ENCODE peak calls at places on chromosomes 3 and 15, in four cellular contexts. Q, G, Y and B are unnamed samples.

GRCh38 chr3:128313936-128314335 is 152.8 kb downstream of the DNAJB8 start:
- DNase-seq in Y (no peak), G (no peak), Q (no peak), B (no peak)

GRCh38 chr15:63763476-63764123 is 70.1 kb downstream of the HERC1 start:
- DNase-seq in G (peak; percentile 26), Y (no peak), Q (no peak), B (peak; percentile 55)

GRCh38 chr3:23329471-23329870 is 126.3 kb downstream of the UBE2E2 start:
- DNase-seq in G (no peak), Y (no peak), Q (no peak), B (no peak)

GRCh38 chr3:52742418-52743041 is 28.2 kb downstream of the NEK4 start:
- DNase-seq in G (peak; percentile 15), Y (no peak), Q (no peak), B (peak; percentile 38)

GRCh38 chr15:93942140-93942808 is 289.1 kb upstream of the MCTP2 start:
- DNase-seq in Q (no peak), G (no peak), Y (no peak), B (no peak)

GRCh38 chr3:188400494-188401243 is 246.7 kb downstream of the LPP start:
- DNase-seq in Y (no peak), G (peak; percentile 68), Q (no peak), B (peak; percentile 88)

GRCh38 chr3:123099331-123100191 is 32.7 kb downstream of the PDIA5 start:
- DNase-seq in G (no peak), Y (no peak), Q (no peak), B (no peak)

GRCh38 chr15:63195257-63196023 is 6.0 kb downstream of the RAB8B start:
- DNase-seq in G (no peak), Q (peak; percentile 71), Y (no peak), B (no peak)

GRCh38 chr3:36823806-36824205 is 59.5 kb upstream of the DCLK3 start:
- DNase-seq in Y (no peak), G (no peak), Q (no peak), B (no peak)

GRCh38 chr3:52507359-52507758 is 12.2 kb downstream of the STAB1 start:
- DNase-seq in G (no peak), Q (no peak), Y (no peak), B (no peak)

GRCh38 chr15:101044625-101045235 is 125.6 kb downstream of the LRRK1 start:
- DNase-seq in G (no peak), Y (no peak), Q (peak; percentile 36), B (no peak)

GRCh38 chr3:56125358-56126005 is 342.8 kb downstream of the ERC2 start:
- DNase-seq in Y (peak; percentile 34), Q (peak; percentile 75), G (no peak), B (no peak)

GRCh38 chr3:83928391-83928790 is 1030.4 kb upstream of the CADM2 start:
- DNase-seq in G (no peak), Y (no peak), Q (no peak), B (peak; percentile 50)

GRCh38 chr3:196868297-196868661 is 559 bp downstream of the SENP5 start:
- DNase-seq in G (no peak), Q (no peak), Y (no peak), B (peak; percentile 47)

GRCh38 chr3:78497692-78498091 is 1270.1 kb downstream of the ROBO1 start:
- DNase-seq in Q (no peak), Y (peak; percentile 8), G (no peak), B (no peak)

GRCh38 chr3:132222868-132223538 is 94.2 kb upstream of the ACP3 start:
- DNase-seq in Y (no peak), Q (no peak), G (no peak), B (no peak)

GRCh38 chr15:64883097-64883581 is 28.6 kb upstream of the ANKDD1A start:
- DNase-seq in Y (no peak), G (peak; percentile 83), Q (no peak), B (peak; percentile 79)

GRCh38 chr3:146165844-146166243 is 4.9 kb upstream of the PLOD2 start:
- DNase-seq in G (no peak), Y (no peak), Q (no peak), B (no peak)

GRCh38 chr3:46899151-46900006 is 21.9 kb downstream of the PTH1R start:
- DNase-seq in G (no peak), Q (no peak), Y (no peak), B (no peak)

GRCh38 chr3:198028718-198029117 is 68.7 kb downstream of the LMLN start:
- DNase-seq in Y (peak; percentile 14), Q (no peak), G (no peak), B (no peak)

GRCh38 chr3:115500795-115501194 is 122.5 kb upstream of the GAP43 start:
- DNase-seq in Q (no peak), G (no peak), Y (no peak), B (no peak)

GRCh38 chr3:184345678-184346144 is 8.3 kb downstream of the FAM131A start:
- DNase-seq in Y (no peak), Q (no peak), G (no peak), B (peak; percentile 55)

GRCh38 chr3:100401674-100402036 is 316 bp downstream of the LNP1 start:
- DNase-seq in Q (peak; percentile 71), G (no peak), Y (no peak), B (peak; percentile 69)

GRCh38 chr3:149850787-149851582 is 38.0 kb downstream of the RNF13 start:
- DNase-seq in Q (no peak), Y (no peak), G (no peak), B (no peak)

GRCh38 chr3:1087066-1087555 is 5.7 kb upstream of the CNTN6 start:
- DNase-seq in Y (peak; percentile 59), Q (no peak), G (no peak), B (no peak)

GRCh38 chr3:129087138-129087702 is 26.6 kb downstream of the GP9 start:
- DNase-seq in G (no peak), Q (peak; percentile 82), Y (no peak), B (no peak)

GRCh38 chr3:62875103-62876002 is at the start of gene CADPS:
- DNase-seq in Q (no peak), G (no peak), Y (no peak), B (no peak)

GRCh38 chr15:65580287-65580686 is 30.6 kb downstream of the INTS14 start:
- DNase-seq in Q (no peak), Y (peak; percentile 31), G (no peak), B (no peak)

GRCh38 chr3:188294823-188295487 is 141.0 kb downstream of the LPP start:
- DNase-seq in G (no peak), Y (peak; percentile 80), Q (no peak), B (no peak)

GRCh38 chr3:99286266-99286845 is 352.0 kb upstream of the COL8A1 start:
- DNase-seq in Y (peak; percentile 21), Q (no peak), G (no peak), B (no peak)

GRCh38 chr3:119918992-119919933 is 137.4 kb downstream of the NR1I2 start:
- DNase-seq in Y (no peak), Q (no peak), G (no peak), B (no peak)

GRCh38 chr15:101174152-101174920 is 77.5 kb downstream of the CHSY1 start:
- DNase-seq in G (no peak), Q (no peak), Y (no peak), B (no peak)

GRCh38 chr3:57959407-57960173 is 48.6 kb upstream of the FLNB start:
- DNase-seq in G (no peak), Y (no peak), Q (no peak), B (no peak)

DNA sequence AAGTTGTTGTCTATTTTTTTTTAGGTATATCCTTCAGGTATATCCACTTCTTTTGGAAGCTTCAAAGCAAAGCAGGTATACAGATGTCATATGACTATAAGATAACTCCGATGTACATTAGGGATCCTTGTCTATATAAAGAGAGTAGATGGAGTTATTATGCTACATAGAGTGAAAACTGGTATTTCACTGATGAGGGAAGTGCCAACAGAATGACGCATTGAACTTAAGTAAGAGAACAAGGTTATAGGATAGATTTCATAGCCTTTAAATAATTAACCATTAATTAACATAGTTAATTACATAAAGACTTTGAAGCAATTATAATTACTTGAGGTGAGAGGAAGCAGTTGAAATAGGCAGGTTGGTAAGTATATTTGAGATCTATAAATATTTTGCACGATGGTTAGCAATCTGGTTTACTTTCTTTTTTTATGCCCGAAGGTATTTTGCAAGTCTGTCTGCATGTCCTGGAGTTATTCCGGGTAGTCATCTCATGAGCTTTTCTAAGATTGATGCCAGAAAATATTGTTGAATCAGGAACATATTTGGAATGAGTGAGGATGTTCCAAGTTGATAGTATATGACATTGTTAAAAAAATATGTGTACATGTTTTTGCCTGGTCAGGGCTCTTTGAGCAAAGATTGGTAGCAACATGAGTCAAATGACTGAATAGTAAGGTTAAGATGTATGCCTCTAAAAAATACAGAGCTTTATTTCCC is 299.5 kb upstream of the KCNMB2 start:
- DNase-seq in G (no peak), Y (peak; percentile 53), Q (no peak), B (no peak)
- H3K4me3 ChIP-seq in G (no peak overlapping the region), Y (no peak overlapping the region), Q (no peak overlapping the region), B (no peak overlapping the region)

GRCh38 chr15:78872972-78873795 is 494 bp downstream of the MORF4L1 start:
- DNase-seq in G (peak; percentile 53), Y (peak; percentile 70), Q (peak; percentile 87), B (peak; percentile 96)
- TF ChIP-seq CTCF in G (peak; percentile 54), Y (peak; percentile 57), Q (no peak), B (peak; percentile 48)

GRCh38 chr3:151460240-151460639 is 621 bp downstream of the IGSF10 start:
- DNase-seq in Y (no peak), G (no peak), Q (no peak), B (no peak)
- H3K4me3 ChIP-seq in Y (no peak overlapping the region), G (no peak overlapping the region), Q (peak overlapping the region; percentile 61), B (no peak overlapping the region)

GRCh38 chr15:59632714-59633113 is 21.1 kb downstream of the GCNT3 start:
- DNase-seq in G (no peak), Y (no peak), Q (no peak), B (no peak)
- TF ChIP-seq CTCF in G (peak; percentile 9), Y (peak; percentile 30), Q (no peak), B (peak; percentile 12)

GRCh38 chr3:11238057-11238456 is 34.1 kb upstream of the ATG7 start:
- DNase-seq in Q (no peak), Y (peak; percentile 86), G (no peak), B (peak; percentile 32)
- H3K4me3 ChIP-seq in Q (no peak overlapping the region), Y (no peak overlapping the region), G (no peak overlapping the region), B (no peak overlapping the region)

GRCh38 chr3:194244167-194244566 is 107.0 kb downstream of the CPN2 start:
- DNase-seq in G (no peak), Y (no peak), Q (no peak), B (no peak)

GRCh38 chr3:194245474-194245873 is 105.7 kb downstream of the CPN2 start:
- DNase-seq in G (no peak), Q (no peak), Y (no peak), B (no peak)

GRCh38 chr3:194246709-194247349 is 104.3 kb downstream of the CPN2 start:
- DNase-seq in Q (no peak), G (no peak), Y (no peak), B (no peak)

GRCh38 chr3:194247350-194247740 is 103.8 kb downstream of the CPN2 start:
- DNase-seq in G (no peak), Y (no peak), Q (no peak), B (no peak)

GRCh38 chr3:194245975-194246561 is 105.1 kb downstream of the CPN2 start:
- DNase-seq in Y (no peak), Q (peak; percentile 39), G (no peak), B (no peak)
- TF ChIP-seq CTCF in Y (no peak), Q (no peak), G (no peak), B (no peak)

DNA sequence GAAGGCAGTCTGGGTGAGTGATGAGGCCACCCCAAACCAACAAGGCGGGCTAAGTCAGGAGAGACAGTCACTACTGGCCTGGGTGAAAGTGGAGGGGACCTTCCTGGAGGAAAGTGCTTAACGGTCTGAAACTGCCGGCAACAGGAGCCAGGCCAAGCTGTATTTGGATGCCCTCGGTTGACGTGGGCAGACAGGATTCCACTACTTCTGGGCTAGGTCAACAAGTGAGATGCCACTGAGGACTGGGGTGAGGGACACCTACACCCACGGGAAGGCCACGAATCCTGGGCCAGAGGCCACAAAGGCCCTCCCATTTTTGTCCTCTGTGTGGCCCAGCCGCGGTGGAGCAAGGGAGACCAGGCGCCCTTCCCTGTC is 12.3 kb downstream of the SPTBN5 start:
- DNase-seq in Q (no peak), Y (no peak), G (no peak), B (no peak)
- H3K4me3 ChIP-seq in Q (peak overlapping the region; percentile 45), Y (no peak overlapping the region), G (no peak overlapping the region), B (no peak overlapping the region)